ENCODE peak calls at places on chromosomes 16 and 17, in seven cellular contexts. H, W, L, R, N, P and E are unnamed samples.

GRCh38 chr16:62034236-62035114 is 1.8 kb downstream of the CDH8 start:
- DNase-seq in N (no peak), R (no peak), P (no peak), W (no peak), H (no peak), L (no peak), E (no peak)

GRCh38 chr17:69043098-69043497 is 17.6 kb downstream of the ABCA9 start:
- DNase-seq in H (no peak), P (no peak), W (no peak), L (no peak), N (no peak), R (no peak), E (no peak)

GRCh38 chr16:49462989-49463371 is 89.4 kb downstream of the C16orf78 start:
- DNase-seq in W (no peak), P (peak), R (no peak), L (no peak), H (no peak), N (no peak), E (no peak)

GRCh38 chr17:78759203-78759968 is 22.7 kb downstream of the CYTH1 start:
- DNase-seq in W (peak), R (no peak), N (no peak), H (no peak), P (no peak), L (no peak), E (no peak)

GRCh38 chr16:27515874-27516353 is 33.8 kb downstream of the GTF3C1 start:
- DNase-seq in N (peak), P (no peak), L (no peak), R (peak), H (peak), W (no peak), E (no peak)

GRCh38 chr17:77475012-77475976 is 334.5 kb downstream of the SEC14L1 start:
- DNase-seq in R (peak), P (no peak), L (no peak), H (no peak), N (peak), W (peak), E (no peak)

GRCh38 chr17:42855048-42855596 is 4.1 kb downstream of the AOC3 start:
- DNase-seq in P (no peak), N (no peak), R (no peak), H (no peak), L (no peak), W (no peak), E (no peak)

GRCh38 chr16:68798398-68798797 is 44.9 kb upstream of the TANGO6 start:
- DNase-seq in L (no peak), R (no peak), P (peak), W (no peak), N (no peak), H (no peak), E (no peak)